ENCODE peak calls at places on chromosomes 3 and 15, in seven cellular contexts. Y is anterior cingulate cortex, O is Calu3, N is GM04504, V is GM18507, P is ACHN, F is endothelial cell. D is an unnamed sample.

GRCh38 chr3:195039180-195039843 is 231.6 kb downstream of the XXYLT1 start:
- DNase-seq in Y (no peak), O (no peak), N (no peak), V (no peak), P (no peak), F (no peak), D (no peak)

GRCh38 chr15:92533298-92533697 is 122.3 kb downstream of the FAM174B start:
- DNase-seq in Y (no peak), O (no peak), N (no peak), V (no peak), P (no peak), F (no peak), D (no peak)

GRCh38 chr3:53109822-53110771 is 20.1 kb downstream of the RFT1 start:
- DNase-seq in Y (no peak), O (peak; percentile 24), N (peak; percentile 59), V (no peak), P (peak; percentile 31), F (peak; percentile 52), D (no peak)

GRCh38 chr3:138234401-138235179 is 47.5 kb downstream of the ARMC8 start:
- DNase-seq in Y (no peak), O (no peak), N (no peak), V (no peak), P (no peak), F (no peak), D (no peak)

GRCh38 chr3:71581451-71581980 is 2.0 kb downstream of the FOXP1 start:
- DNase-seq in Y (peak; percentile 61), O (peak; percentile 25), N (no peak), V (no peak), P (peak; percentile 16), F (peak; percentile 41), D (no peak)

GRCh38 chr15:36426696-36427095 is 152.7 kb upstream of the CDIN1 start:
- DNase-seq in Y (no peak), O (no peak), N (no peak), V (no peak), P (no peak), F (no peak), D (no peak)

GRCh38 chr3:32002536-32003368 is 21.2 kb downstream of the ZNF860 start:
- DNase-seq in Y (no peak), O (no peak), N (no peak), V (no peak), P (no peak), F (no peak), D (no peak)

GRCh38 chr3:42507252-42507651 is 4.8 kb downstream of the VIPR1 start:
- DNase-seq in Y (no peak), O (peak; percentile 60), N (no peak), V (no peak), P (no peak), F (no peak), D (no peak)

GRCh38 chr3:107217161-107217560 is 160.1 kb upstream of the CCDC54 start:
- DNase-seq in Y (no peak), O (peak; percentile 45), N (no peak), V (no peak), P (no peak), F (no peak), D (no peak)

GRCh38 chr15:78242128-78242527 is 7.8 kb upstream of the ACSBG1 start:
- DNase-seq in Y (no peak), O (peak; percentile 50), N (no peak), V (no peak), P (peak; percentile 36), F (peak; percentile 63), D (no peak)

GRCh38 chr3:37197810-37198371 is 23.5 kb upstream of the LRRFIP2 start:
- DNase-seq in Y (no peak), O (no peak), N (peak; percentile 85), V (no peak), P (no peak), F (no peak), D (no peak)

GRCh38 chr3:107971181-107971580 is 119.7 kb downstream of the CD47 start:
- DNase-seq in Y (no peak), O (no peak), N (no peak), V (no peak), P (no peak), F (no peak), D (no peak)

GRCh38 chr15:74032606-74033561 is 38.4 kb downstream of the PML start:
- DNase-seq in Y (no peak), O (no peak), N (no peak), V (no peak), P (no peak), F (no peak), D (no peak)

GRCh38 chr3:131973731-131974130 is 61.1 kb downstream of the CPNE4 start:
- DNase-seq in Y (no peak), O (no peak), N (no peak), V (no peak), P (no peak), F (no peak), D (no peak)

GRCh38 chr15:94026458-94026967 is 204.8 kb upstream of the MCTP2 start:
- DNase-seq in Y (no peak), O (no peak), N (peak; percentile 66), V (no peak), P (no peak), F (no peak), D (peak; percentile 45)

GRCh38 chr3:129310111-129310601 is 31.5 kb downstream of the HMCES start:
- DNase-seq in Y (no peak), O (peak; percentile 29), N (no peak), V (no peak), P (no peak), F (no peak), D (no peak)

GRCh38 chr3:46646700-46647099 is 34.4 kb downstream of the FAM240A start:
- DNase-seq in Y (no peak), O (no peak), N (peak; percentile 67), V (no peak), P (no peak), F (no peak), D (no peak)

GRCh38 chr15:67175643-67176071 is 78.8 kb downstream of the AAGAB start:
- DNase-seq in Y (no peak), O (no peak), N (peak; percentile 60), V (peak; percentile 40), P (no peak), F (peak; percentile 45), D (peak; percentile 38)

GRCh38 chr3:198079771-198080520 is 119.9 kb downstream of the LMLN start:
- DNase-seq in Y (peak; percentile 50), O (peak; percentile 30), N (no peak), V (no peak), P (peak; percentile 38), F (peak; percentile 22), D (no peak)

D was measured in kidney epithelial cell.